ENCODE peak calls at places on chromosomes 1 and 21, in four cellular contexts. N is SK-N-SH; H is Panc1; R is stimulated activated CD4-positive, alpha-beta T cell treated with anti-CD3 and anti-CD28 coated beads, Interleukin-1b, Interleukin-23, amount 100 ng/mL, for 48 hours. E is an unnamed sample.

GRCh38 chr1:156379420-156380165 is 10.6 kb downstream of the RHBG start:
- DNase-seq in N (no peak), H (no peak), R (no peak), E (no peak)

GRCh38 chr21:45109831-45110492 is 35.6 kb downstream of the ADARB1 start:
- DNase-seq in N (no peak), H (no peak), R (peak), E (peak)

GRCh38 chr1:203652718-203653461 is 26.3 kb downstream of the ATP2B4 start:
- DNase-seq in N (no peak), H (no peak), R (no peak), E (peak)

GRCh38 chr1:85363102-85363501 is 86.7 kb upstream of the BCL10 start:
- DNase-seq in N (no peak), H (no peak), R (no peak), E (no peak)

GRCh38 chr1:175192111-175192629 is 406 bp downstream of the KIAA0040 start:
- DNase-seq in N (peak), H (no peak), R (peak), E (peak)

GRCh38 chr1:100868364-100868995 is 26.2 kb downstream of the EXTL2 start:
- DNase-seq in N (peak), H (peak), R (no peak), E (no peak)

GRCh38 chr1:232378266-232379041 is 251.5 kb downstream of the SIPA1L2 start:
- DNase-seq in N (no peak), H (no peak), R (no peak), E (no peak)

GRCh38 chr1:94725566-94725965 is 94.6 kb upstream of the SLC44A3 start:
- DNase-seq in N (no peak), H (no peak), R (no peak), E (no peak)

GRCh38 chr1:217527151-217527550 is 103.7 kb downstream of the GPATCH2 start:
- DNase-seq in N (no peak), H (no peak), R (no peak), E (no peak)

GRCh38 chr1:170168263-170168662 is 22.5 kb downstream of the NTMT2 start:
- DNase-seq in N (no peak), H (no peak), R (no peak), E (no peak)

GRCh38 chr1:161792740-161793139 is 26.6 kb downstream of the ATF6 start:
- DNase-seq in N (peak), H (peak), R (no peak), E (peak)

GRCh38 chr1:116232989-116233514 is 121.9 kb downstream of the MAB21L3 start:
- DNase-seq in N (no peak), H (no peak), R (no peak), E (no peak)

GRCh38 chr1:20430355-20431290 is 55.4 kb downstream of the CAMK2N1 start:
- DNase-seq in N (peak), H (no peak), R (peak), E (peak)

GRCh38 chr1:203592728-203593127 is 33.9 kb upstream of the ATP2B4 start:
- DNase-seq in N (no peak), H (no peak), R (no peak), E (no peak)